ENCODE peak calls at places on chromosomes 7 and 10, in ten cellular contexts. U, Q, E, D, A, I, P, C, X and W are unnamed samples.

GRCh38 chr10:86661161-86662025 is 6.9 kb upstream of the LDB3 start:
- DNase-seq in A (no peak), X (no peak), D (no peak), I (no peak), U (no peak), Q (peak), P (no peak), C (peak), E (no peak), W (no peak)

GRCh38 chr10:8633909-8634308 is 579.4 kb downstream of the GATA3 start:
- DNase-seq in Q (no peak), P (no peak), X (no peak), U (no peak), D (no peak), C (no peak), A (no peak), I (no peak), E (no peak), W (no peak)

GRCh38 chr10:96431211-96431970 is 72.6 kb upstream of the OPALIN start:
- DNase-seq in U (no peak), E (no peak), X (no peak), C (no peak), D (no peak), I (no peak), P (no peak), A (no peak), Q (no peak), W (no peak)

GRCh38 chr10:18409599-18410397 is 241.6 kb downstream of the NSUN6 start:
- DNase-seq in I (no peak), Q (no peak), U (no peak), D (no peak), C (no peak), X (no peak), P (no peak), A (no peak), E (no peak), W (no peak)

GRCh38 chr7:134829381-134829986 is 50.0 kb downstream of the CALD1 start:
- DNase-seq in I (no peak), C (no peak), P (no peak), U (no peak), A (no peak), X (no peak), D (no peak), E (no peak), Q (no peak), W (no peak)

GRCh38 chr10:117222552-117223412 is 18.1 kb upstream of the SLC18A2 start:
- DNase-seq in A (no peak), X (no peak), I (no peak), D (no peak), U (no peak), C (no peak), P (no peak), E (no peak), Q (no peak), W (peak)

GRCh38 chr10:86963341-86963919 is 4.9 kb upstream of the ADIRF start:
- DNase-seq in E (peak), Q (no peak), P (no peak), U (no peak), A (no peak), I (no peak), D (no peak), X (no peak), C (no peak), W (no peak)

GRCh38 chr10:33073641-33074410 is 115.8 kb upstream of the ITGB1 start:
- DNase-seq in X (no peak), Q (no peak), I (no peak), D (no peak), U (no peak), A (no peak), C (peak), P (no peak), E (no peak), W (no peak)

GRCh38 chr7:1736826-1737225 is 66.7 kb downstream of the ELFN1 start:
- DNase-seq in D (no peak), X (no peak), P (no peak), Q (no peak), A (no peak), I (no peak), U (no peak), C (no peak), E (no peak), W (no peak)

GRCh38 chr10:49497358-49497757 is 41.6 kb downstream of the ERCC6 start:
- DNase-seq in C (peak), A (no peak), Q (no peak), X (no peak), D (no peak), P (no peak), U (no peak), E (no peak), I (no peak), W (no peak)

GRCh38 chr7:106313966-106314365 is 29.2 kb upstream of the NAMPT start:
- DNase-seq in Q (no peak), U (peak), I (no peak), E (no peak), X (no peak), P (no peak), A (no peak), C (no peak), D (no peak), W (no peak)

GRCh38 chr10:73529089-73529832 is 33.4 kb upstream of the PPP3CB start:
- DNase-seq in U (peak), D (peak), A (peak), Q (peak), E (peak), C (peak), X (peak), P (peak), I (peak), W (peak)

GRCh38 chr7:142088022-142088714 is 23.4 kb upstream of the MGAM2 start:
- DNase-seq in X (no peak), Q (peak), P (no peak), E (no peak), C (peak), U (peak), I (no peak), D (no peak), A (no peak), W (no peak)

GRCh38 chr7:131604841-131605279 is 48.4 kb upstream of the PODXL start:
- DNase-seq in Q (no peak), E (no peak), D (no peak), U (no peak), C (peak), P (no peak), I (no peak), X (no peak), A (no peak), W (no peak)

GRCh38 chr10:126321455-126321854 is 66.8 kb downstream of the ADAM12 start:
- DNase-seq in E (no peak), A (no peak), I (no peak), P (no peak), Q (no peak), C (peak), D (no peak), U (no peak), X (no peak), W (no peak)

GRCh38 chr7:2190531-2190930 is 42.2 kb downstream of the MAD1L1 start:
- DNase-seq in U (no peak), A (no peak), C (no peak), X (no peak), E (no peak), I (no peak), D (no peak), P (peak), Q (no peak), W (no peak)

GRCh38 chr7:74269757-74270277 is 15.6 kb upstream of the RFC2 start:
- DNase-seq in C (peak), U (peak), Q (peak), X (peak), E (peak), P (peak), I (peak), D (peak), A (no peak), W (peak)

GRCh38 chr7:131443496-131443895 is 112.9 kb downstream of the PODXL start:
- DNase-seq in P (no peak), X (no peak), A (no peak), Q (no peak), C (no peak), D (no peak), U (no peak), E (no peak), I (no peak), W (no peak)

GRCh38 chr7:40721344-40721949 is 586.6 kb downstream of the SUGCT start:
- DNase-seq in I (no peak), E (no peak), A (no peak), U (no peak), D (no peak), Q (no peak), C (peak), X (no peak), P (no peak), W (no peak)

GRCh38 chr10:87656431-87657072 is 3.1 kb upstream of the PAPSS2 start:
- DNase-seq in A (no peak), P (peak), E (no peak), U (peak), I (no peak), X (no peak), D (peak), Q (no peak), C (peak), W (peak)

GRCh38 chr10:102435529-102436233 is 3.3 kb upstream of the CUEDC2 start:
- DNase-seq in E (peak), I (no peak), D (no peak), P (no peak), X (no peak), U (no peak), C (peak), A (peak), Q (no peak), W (no peak)

GRCh38 chr10:94043431-94043990 is 49.8 kb downstream of the PLCE1 start:
- DNase-seq in X (no peak), C (no peak), A (no peak), Q (no peak), P (no peak), U (no peak), E (no peak), I (no peak), D (no peak), W (no peak)

GRCh38 chr10:12588091-12588850 is 238.9 kb downstream of the CAMK1D start:
- DNase-seq in E (no peak), C (peak), U (no peak), Q (no peak), A (no peak), I (no peak), D (no peak), X (no peak), P (peak), W (no peak)

GRCh38 chr10:6014241-6014761 is 37.0 kb upstream of the IL15RA start:
- DNase-seq in C (peak), E (no peak), D (peak), A (peak), Q (no peak), P (no peak), I (peak), X (peak), U (peak), W (peak)

GRCh38 chr10:26334932-26335573 is 103.1 kb upstream of the APBB1IP start:
- DNase-seq in C (peak), Q (no peak), E (peak), A (peak), X (peak), P (peak), D (peak), U (peak), I (peak), W (peak)

GRCh38 chr7:155811895-155812761 is at the start of gene SHH:
- DNase-seq in A (no peak), P (no peak), C (peak), U (no peak), X (no peak), E (no peak), D (no peak), Q (no peak), I (no peak), W (no peak)

GRCh38 chr10:13056461-13057077 is 43.4 kb upstream of the OPTN start:
- DNase-seq in A (no peak), X (peak), U (no peak), P (peak), C (peak), D (peak), Q (no peak), I (no peak), E (no peak), W (peak)

GRCh38 chr10:133378251-133379096 is 588 bp upstream of the PAOX start:
- DNase-seq in P (peak), C (peak), Q (peak), D (peak), U (peak), E (peak), X (peak), A (peak), I (peak), W (peak)

GRCh38 chr10:57119690-57120089 is 758.6 kb upstream of the ZWINT start:
- DNase-seq in X (no peak), U (no peak), C (no peak), A (no peak), P (no peak), D (no peak), Q (no peak), I (no peak), E (no peak), W (peak)

GRCh38 chr7:151689196-151689971 is 169.7 kb upstream of the RHEB start:
- DNase-seq in C (no peak), E (no peak), D (peak), X (no peak), U (no peak), Q (no peak), P (peak), I (no peak), A (peak), W (peak)

GRCh38 chr7:151468214-151469023 is 28.5 kb upstream of the CRYGN start:
- DNase-seq in X (no peak), U (peak), I (no peak), C (no peak), E (no peak), P (no peak), Q (no peak), A (no peak), D (no peak), W (no peak)

GRCh38 chr10:71390921-71391690 is 5.6 kb upstream of the CDH23 start:
- DNase-seq in I (no peak), Q (no peak), C (no peak), A (no peak), D (no peak), E (peak), X (no peak), U (no peak), P (no peak), W (no peak)

GRCh38 chr7:5526190-5527037 is 102.8 kb upstream of the TNRC18 start:
- DNase-seq in P (no peak), Q (peak), A (peak), X (no peak), E (peak), U (no peak), C (peak), D (peak), I (no peak), W (peak)

GRCh38 chr7:75534727-75535307 is 42.7 kb downstream of the SPDYE5 start:
- DNase-seq in U (peak), C (peak), X (no peak), Q (no peak), P (no peak), E (no peak), I (no peak), A (no peak), D (peak), W (no peak)

GRCh38 chr10:110411047-110411410 is 86.7 kb upstream of the DUSP5 start:
- DNase-seq in Q (no peak), E (no peak), C (peak), U (no peak), P (no peak), I (no peak), X (no peak), A (no peak), D (peak), W (no peak)

GRCh38 chr7:37201876-37202198 is 246.8 kb downstream of the ELMO1 start:
- DNase-seq in U (no peak), A (no peak), D (no peak), P (no peak), Q (no peak), C (no peak), E (no peak), I (no peak), X (no peak), W (no peak)

GRCh38 chr7:25122373-25122772 is 2.7 kb downstream of the CYCS start:
- DNase-seq in E (no peak), D (no peak), I (no peak), P (no peak), C (no peak), Q (no peak), X (no peak), U (no peak), A (no peak), W (no peak)

GRCh38 chr10:5890519-5890878 is 456 bp downstream of the FBH1 start:
- DNase-seq in U (no peak), E (peak), X (peak), A (peak), Q (no peak), D (peak), P (peak), I (no peak), C (no peak), W (peak)